ENCODE peak calls at places on chromosomes 13 and 19, in six cellular contexts. D, M, P, L, C and E are unnamed samples.

GRCh38 chr19:35267818-35268545 is 780 bp upstream of the USF2 start:
- DNase-seq in C (peak), L (peak), M (peak), D (peak), P (peak), E (peak)

GRCh38 chr13:52984881-52985363 is 43.7 kb upstream of the OLFM4 start:
- DNase-seq in M (no peak), P (no peak), D (no peak), L (no peak), C (no peak), E (no peak)

GRCh38 chr19:51687791-51688664 is 5.1 kb upstream of the SPACA6 start:
- DNase-seq in L (peak), C (peak), P (peak), M (no peak), D (peak), E (no peak)

GRCh38 chr13:85363504-85363903 is 435.7 kb downstream of the SLITRK6 start:
- DNase-seq in M (no peak), C (no peak), L (no peak), P (no peak), D (no peak), E (no peak)

GRCh38 chr13:96053003-96053703 is at the start of gene UGGT2:
- DNase-seq in M (no peak), P (peak), D (peak), C (peak), L (peak), E (no peak)

GRCh38 chr13:37484056-37484455 is 114.5 kb downstream of the POSTN start:
- DNase-seq in C (no peak), D (no peak), M (no peak), P (no peak), L (no peak), E (no peak)

GRCh38 chr19:48501961-48502719 is 9.5 kb downstream of the LMTK3 start:
- DNase-seq in L (no peak), M (peak), C (peak), D (peak), P (peak), E (peak)

GRCh38 chr13:32354040-32354439 is 38.7 kb downstream of the BRCA2 start:
- DNase-seq in P (no peak), M (no peak), C (no peak), D (no peak), L (no peak), E (no peak)

GRCh38 chr13:20993661-20994440 is 67.5 kb downstream of the LATS2 start:
- DNase-seq in C (no peak), M (peak), L (peak), D (peak), P (no peak), E (peak)

GRCh38 chr13:22828081-22828480 is 352.7 kb upstream of the SGCG start:
- DNase-seq in L (no peak), C (no peak), M (no peak), P (no peak), D (peak), E (no peak)

GRCh38 chr13:22703601-22704209 is 477.1 kb upstream of the SGCG start:
- DNase-seq in C (no peak), L (no peak), P (no peak), M (no peak), D (no peak), E (no peak)

GRCh38 chr13:98978280-98978679 is 416 bp upstream of the DOCK9 start:
- DNase-seq in P (no peak), M (no peak), L (peak), D (peak), C (no peak), E (no peak)

GRCh38 chr19:1992759-1993260 is 22.7 kb downstream of the BTBD2 start:
- DNase-seq in P (no peak), C (no peak), M (no peak), L (no peak), D (no peak), E (no peak)

GRCh38 chr19:30622276-30622675 is 250.1 kb downstream of the ZNF536 start:
- DNase-seq in M (no peak), C (no peak), L (no peak), P (no peak), D (no peak), E (no peak)

GRCh38 chr13:111186305-111186930 is 71.3 kb downstream of the ARHGEF7 start:
- DNase-seq in P (no peak), C (no peak), D (no peak), M (no peak), L (no peak), E (no peak)

GRCh38 chr13:34833562-34834182 is 108.4 kb upstream of the NBEA start:
- DNase-seq in D (peak), P (no peak), M (no peak), C (no peak), L (no peak), E (no peak)

GRCh38 chr13:76792680-76793334 is 93.4 kb downstream of the KCTD12 start:
- DNase-seq in M (no peak), C (no peak), L (peak), D (peak), P (peak), E (no peak)

GRCh38 chr19:33303791-33304759 is 1.7 kb upstream of the CEBPA start:
- DNase-seq in L (no peak), D (no peak), P (no peak), C (peak), M (no peak), E (no peak)